ENCODE peak calls at places on chromosomes 11 and 22, in seven cellular contexts. One of them, this sample, is unnamed.

GRCh38 chr11:42407379-42407778 is 904.4 kb upstream of the API5 start:
- DNase-seq in neuronal stem cell: peak; percentile 92
- DNase-seq in IMR-90: no peak
- DNase-seq in uterus: no peak
- DNase-seq in hepatocyte: peak; percentile 58
- DNase-seq in pancreas: no peak
- DNase-seq in spleen: no peak
- DNase-seq in this sample: peak; percentile 40

GRCh38 chr11:29773656-29774264 is 243.1 kb downstream of the KCNA4 start:
- DNase-seq in uterus: peak; percentile 48
- DNase-seq in pancreas: no peak
- DNase-seq in spleen: no peak
- DNase-seq in IMR-90: no peak
- DNase-seq in hepatocyte: peak; percentile 29
- DNase-seq in neuronal stem cell: no peak
- DNase-seq in this sample: peak; percentile 93

GRCh38 chr22:23147632-23148387 is 2.5 kb downstream of the RAB36 start:
- DNase-seq in neuronal stem cell: no peak
- DNase-seq in pancreas: no peak
- DNase-seq in hepatocyte: peak; percentile 61
- DNase-seq in uterus: no peak
- DNase-seq in IMR-90: peak; percentile 90
- DNase-seq in spleen: no peak
- DNase-seq in this sample: peak; percentile 92

GRCh38 chr11:126307706-126308105 is 3.8 kb downstream of the DCPS start:
- DNase-seq in spleen: no peak
- DNase-seq in IMR-90: peak; percentile 58
- DNase-seq in uterus: no peak
- DNase-seq in hepatocyte: peak; percentile 63
- DNase-seq in neuronal stem cell: no peak
- DNase-seq in pancreas: peak; percentile 51
- DNase-seq in this sample: peak; percentile 76

GRCh38 chr11:126336646-126337045 is 18.8 kb upstream of the ST3GAL4 start:
- DNase-seq in hepatocyte: no peak
- DNase-seq in spleen: peak; percentile 79
- DNase-seq in IMR-90: no peak
- DNase-seq in uterus: no peak
- DNase-seq in neuronal stem cell: no peak
- DNase-seq in pancreas: peak; percentile 34
- DNase-seq in this sample: peak; percentile 64

GRCh38 chr11:94128171-94128745 is 383 bp upstream of the PANX1 start:
- DNase-seq in pancreas: peak; percentile 67
- DNase-seq in neuronal stem cell: no peak
- DNase-seq in IMR-90: no peak
- DNase-seq in hepatocyte: no peak
- DNase-seq in uterus: peak; percentile 58
- DNase-seq in spleen: peak; percentile 84
- DNase-seq in this sample: no peak

GRCh38 chr11:26976389-26976788 is 17.5 kb upstream of the FIBIN start:
- DNase-seq in spleen: no peak
- DNase-seq in hepatocyte: no peak
- DNase-seq in uterus: no peak
- DNase-seq in neuronal stem cell: no peak
- DNase-seq in IMR-90: peak; percentile 94
- DNase-seq in pancreas: no peak
- DNase-seq in this sample: no peak

GRCh38 chr11:30586251-30587144 is at the start of gene MPPED2:
- DNase-seq in uterus: peak; percentile 27
- DNase-seq in spleen: peak; percentile 83
- DNase-seq in hepatocyte: peak; percentile 65
- DNase-seq in IMR-90: no peak
- DNase-seq in neuronal stem cell: peak; percentile 79
- DNase-seq in pancreas: peak; percentile 81
- DNase-seq in this sample: peak; percentile 83

GRCh38 chr11:134797411-134798089 is 385.5 kb upstream of the B3GAT1 start:
- DNase-seq in uterus: no peak
- DNase-seq in IMR-90: no peak
- DNase-seq in spleen: no peak
- DNase-seq in hepatocyte: peak; percentile 23
- DNase-seq in pancreas: no peak
- DNase-seq in neuronal stem cell: no peak
- DNase-seq in this sample: no peak

GRCh38 chr11:88575876-88576275 is 238.3 kb upstream of the CTSC start:
- DNase-seq in IMR-90: no peak
- DNase-seq in pancreas: no peak
- DNase-seq in hepatocyte: no peak
- DNase-seq in neuronal stem cell: no peak
- DNase-seq in spleen: no peak
- DNase-seq in uterus: no peak
- DNase-seq in this sample: no peak

GRCh38 chr11:12110201-12110713 is at the start of gene MICAL2:
- DNase-seq in neuronal stem cell: peak; percentile 81
- DNase-seq in spleen: peak; percentile 95
- DNase-seq in hepatocyte: peak; percentile 97
- DNase-seq in uterus: peak; percentile 84
- DNase-seq in IMR-90: peak; percentile 85
- DNase-seq in pancreas: peak; percentile 94
- DNase-seq in this sample: peak; percentile 96
- H3K4me1 ChIP-seq in neuronal stem cell: peaks cover 9% of the 10 kb centered on the region
- H3K4me1 ChIP-seq in spleen: peaks cover 25% of the 10 kb centered on the region
- H3K4me1 ChIP-seq in hepatocyte: peaks cover 3% of the 10 kb centered on the region
- H3K4me1 ChIP-seq in uterus: no peaks in the 10 kb centered on the region
- H3K4me1 ChIP-seq in IMR-90: peaks cover 30% of the 10 kb centered on the region
- H3K4me1 ChIP-seq in pancreas: no peaks in the 10 kb centered on the region
- H3K4me1 ChIP-seq in this sample: peaks cover 23% of the 10 kb centered on the region

GRCh38 chr11:69165775-69166174 is 10.0 kb downstream of the SMIM38 start:
- DNase-seq in hepatocyte: no peak
- DNase-seq in uterus: no peak
- DNase-seq in pancreas: no peak
- DNase-seq in spleen: no peak
- DNase-seq in IMR-90: no peak
- DNase-seq in neuronal stem cell: no peak
- DNase-seq in this sample: no peak
- H3K27ac ChIP-seq in hepatocyte: no peak overlapping the region
- H3K27ac ChIP-seq in uterus: peak overlapping the region; percentile 65
- H3K27ac ChIP-seq in pancreas: no peak overlapping the region
- H3K27ac ChIP-seq in spleen: no peak overlapping the region
- H3K27ac ChIP-seq in IMR-90: no peak overlapping the region
- H3K27ac ChIP-seq in neuronal stem cell: no peak overlapping the region
- H3K27ac ChIP-seq in this sample: no peak overlapping the region

GRCh38 chr11:33444835-33445594 is 187.8 kb downstream of the HIPK3 start:
- DNase-seq in IMR-90: peak; percentile 10
- DNase-seq in spleen: no peak
- DNase-seq in neuronal stem cell: no peak
- DNase-seq in pancreas: no peak
- DNase-seq in uterus: no peak
- DNase-seq in hepatocyte: no peak
- DNase-seq in this sample: peak; percentile 9

GRCh38 chr11:33443684-33444083 is 186.5 kb downstream of the HIPK3 start:
- DNase-seq in uterus: no peak
- DNase-seq in hepatocyte: no peak
- DNase-seq in IMR-90: no peak
- DNase-seq in neuronal stem cell: no peak
- DNase-seq in pancreas: no peak
- DNase-seq in spleen: no peak
- DNase-seq in this sample: no peak

GRCh38 chr11:33449798-33450197 is 192.6 kb downstream of the HIPK3 start:
- DNase-seq in neuronal stem cell: no peak
- DNase-seq in uterus: no peak
- DNase-seq in pancreas: no peak
- DNase-seq in hepatocyte: peak; percentile 25
- DNase-seq in spleen: no peak
- DNase-seq in IMR-90: peak; percentile 76
- DNase-seq in this sample: no peak

GRCh38 chr11:33448461-33449130 is 191.4 kb downstream of the HIPK3 start:
- DNase-seq in uterus: no peak
- DNase-seq in pancreas: no peak
- DNase-seq in hepatocyte: no peak
- DNase-seq in spleen: no peak
- DNase-seq in IMR-90: peak; percentile 34
- DNase-seq in neuronal stem cell: no peak
- DNase-seq in this sample: no peak

DNA sequence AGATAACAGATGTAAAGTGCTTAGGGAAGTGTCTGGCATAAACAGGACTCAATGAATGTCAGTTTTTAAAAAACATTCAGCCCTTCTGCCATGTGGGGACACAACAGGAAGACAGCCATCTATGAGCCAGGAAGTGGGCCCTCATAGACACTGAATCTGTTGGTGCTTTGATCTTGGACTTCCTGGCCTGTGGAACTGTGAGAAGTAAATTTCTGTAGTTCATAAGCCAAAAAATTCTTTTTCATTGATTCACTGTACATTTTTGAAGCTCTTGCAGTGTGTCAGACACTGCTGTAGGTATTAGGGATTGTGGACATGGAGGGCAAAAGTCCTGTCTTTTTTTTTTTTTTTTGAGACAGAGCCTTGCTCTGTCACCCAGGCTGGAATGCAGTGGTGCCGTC is 188.6 kb downstream of the HIPK3 start:
- DNase-seq in pancreas: no peak
- DNase-seq in IMR-90: peak; percentile 70
- DNase-seq in spleen: no peak
- DNase-seq in neuronal stem cell: no peak
- DNase-seq in hepatocyte: no peak
- DNase-seq in uterus: no peak
- DNase-seq in this sample: peak; percentile 7
- H3K4me1 ChIP-seq in pancreas: no peaks in the 10 kb centered on the region
- H3K4me1 ChIP-seq in IMR-90: peaks cover 16% of the 10 kb centered on the region
- H3K4me1 ChIP-seq in spleen: no peaks in the 10 kb centered on the region
- H3K4me1 ChIP-seq in neuronal stem cell: no peaks in the 10 kb centered on the region
- H3K4me1 ChIP-seq in hepatocyte: no peaks in the 10 kb centered on the region
- H3K4me1 ChIP-seq in uterus: no peaks in the 10 kb centered on the region
- H3K4me1 ChIP-seq in this sample: no peaks in the 10 kb centered on the region

DNA sequence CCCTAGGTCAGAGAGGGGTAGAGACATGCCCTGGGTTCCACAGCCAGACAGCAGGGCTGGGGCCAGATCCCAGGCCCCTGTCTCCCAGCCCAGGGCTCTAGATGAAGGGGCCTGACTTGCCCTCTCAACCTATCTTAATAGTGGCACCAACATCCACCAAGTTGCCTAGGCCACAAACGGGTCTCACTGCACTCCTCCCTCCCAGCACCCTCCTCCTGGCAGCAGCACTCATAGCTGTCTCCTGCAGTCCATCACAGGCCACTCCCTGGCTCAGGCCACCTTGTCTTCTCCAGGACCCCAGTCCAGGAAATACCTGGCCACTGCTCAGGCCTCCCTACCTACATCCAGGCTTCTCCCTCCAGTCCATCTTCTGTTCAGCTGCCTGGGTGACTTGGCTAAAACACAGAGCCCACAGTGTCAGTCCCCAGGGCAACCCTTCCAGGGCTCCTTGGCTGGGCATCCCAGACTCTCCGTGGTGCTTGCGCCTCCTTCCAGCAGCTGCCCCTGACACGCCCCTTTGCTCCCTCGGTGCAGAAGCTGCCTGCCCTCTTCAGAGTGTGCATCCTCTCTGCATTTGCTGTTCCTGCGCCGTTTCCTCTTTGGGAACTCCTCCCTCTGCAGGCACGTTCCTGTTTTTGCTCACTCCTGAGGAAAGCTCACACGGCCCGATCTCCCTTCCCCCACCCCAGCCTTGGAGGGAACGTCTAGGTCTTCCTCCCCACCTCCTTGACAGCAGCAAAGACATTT is 40.5 kb downstream of the LRRC32 start:
- DNase-seq in pancreas: peak; percentile 53
- DNase-seq in IMR-90: peak; percentile 18
- DNase-seq in neuronal stem cell: no peak
- DNase-seq in uterus: peak; percentile 82
- DNase-seq in hepatocyte: peak; percentile 52
- DNase-seq in spleen: peak; percentile 88
- DNase-seq in this sample: peak; percentile 84
- H3K27ac ChIP-seq in pancreas: peak overlapping the region; percentile 36
- H3K27ac ChIP-seq in IMR-90: peak overlapping the region; percentile 33
- H3K27ac ChIP-seq in neuronal stem cell: no peak overlapping the region
- H3K27ac ChIP-seq in uterus: peak overlapping the region; percentile 94
- H3K27ac ChIP-seq in hepatocyte: peak overlapping the region; percentile 83
- H3K27ac ChIP-seq in spleen: peak overlapping the region; percentile 78
- H3K27ac ChIP-seq in this sample: no peak overlapping the region

DNA sequence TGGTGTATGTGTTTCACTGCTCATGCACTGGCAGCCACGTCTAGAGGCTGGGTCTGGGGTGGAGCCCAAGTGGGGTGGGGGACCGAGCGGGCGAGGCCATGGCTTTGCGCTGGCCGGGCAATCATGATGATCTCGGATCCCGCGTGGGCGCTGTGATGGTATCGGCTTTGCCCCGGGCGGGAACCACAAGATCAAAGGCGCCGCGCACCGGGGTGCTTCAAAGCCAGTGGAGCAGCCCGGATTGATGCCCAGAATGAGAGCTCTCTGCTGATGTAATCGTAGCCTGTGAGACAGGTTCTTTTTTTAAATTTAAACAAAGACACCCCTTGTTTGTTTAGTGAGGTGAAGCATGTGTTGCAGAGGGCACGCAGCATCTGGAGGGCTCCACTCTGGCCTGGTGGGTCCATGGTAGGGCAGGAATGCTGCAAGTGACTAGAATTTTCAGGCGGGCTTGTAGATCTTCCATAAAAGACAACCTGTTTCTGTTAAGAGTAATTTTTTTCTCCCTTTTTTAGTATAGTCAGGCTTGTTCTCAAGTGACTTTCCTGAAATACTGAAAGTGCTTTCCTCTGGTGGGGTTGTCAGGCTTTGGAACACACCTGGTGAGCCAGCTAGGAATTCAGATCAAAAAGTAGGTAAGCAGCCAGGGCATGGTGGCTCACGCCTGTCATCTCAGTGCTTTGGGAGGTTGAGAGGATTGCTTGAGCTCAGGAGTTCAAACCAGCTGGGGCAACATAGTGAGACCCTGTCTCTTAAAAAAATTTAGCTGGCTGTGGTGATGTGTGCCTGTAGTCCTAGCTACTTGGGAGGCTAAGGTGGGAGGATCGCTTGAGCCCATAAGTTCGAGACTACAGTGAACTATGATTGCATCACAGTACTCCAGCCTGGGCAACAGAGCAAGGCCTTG is 40.7 kb downstream of the ZNRF3 start:
- DNase-seq in IMR-90: no peak
- DNase-seq in uterus: peak; percentile 28
- DNase-seq in pancreas: peak; percentile 84
- DNase-seq in neuronal stem cell: no peak
- DNase-seq in spleen: no peak
- DNase-seq in hepatocyte: peak; percentile 48
- DNase-seq in this sample: no peak
- H3K4me1 ChIP-seq in IMR-90: no peaks in the 10 kb centered on the region
- H3K4me1 ChIP-seq in uterus: no peaks in the 10 kb centered on the region
- H3K4me1 ChIP-seq in pancreas: peaks cover 49% of the 10 kb centered on the region
- H3K4me1 ChIP-seq in neuronal stem cell: peaks cover 3% of the 10 kb centered on the region
- H3K4me1 ChIP-seq in spleen: peaks cover 7% of the 10 kb centered on the region
- H3K4me1 ChIP-seq in hepatocyte: peaks cover 32% of the 10 kb centered on the region
- H3K4me1 ChIP-seq in this sample: peaks cover 49% of the 10 kb centered on the region

DNA sequence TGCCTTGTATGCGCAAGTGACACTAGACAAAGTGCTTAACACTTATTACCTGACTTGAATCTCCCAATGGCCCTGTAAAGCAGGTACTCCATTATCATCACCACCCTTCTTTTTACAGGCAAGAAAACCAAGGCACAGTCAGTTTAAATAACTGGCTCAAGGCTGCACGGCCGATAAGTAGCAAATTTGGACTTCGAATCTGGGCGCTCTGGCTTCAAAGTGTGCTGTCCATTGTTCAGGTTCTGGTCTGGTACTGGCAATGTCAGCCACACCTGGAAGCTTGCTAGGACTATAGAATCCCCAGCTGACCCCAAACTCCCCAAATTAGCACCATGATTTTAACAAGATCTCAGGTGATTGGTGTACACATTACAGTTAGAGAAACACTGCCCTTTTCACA is 19.3 kb upstream of the EHF start:
- DNase-seq in IMR-90: no peak
- DNase-seq in hepatocyte: no peak
- DNase-seq in uterus: no peak
- DNase-seq in spleen: no peak
- DNase-seq in pancreas: no peak
- DNase-seq in neuronal stem cell: no peak
- DNase-seq in this sample: no peak
- H3K27ac ChIP-seq in IMR-90: peak overlapping the region; percentile 15
- H3K27ac ChIP-seq in hepatocyte: peak overlapping the region; percentile 93
- H3K27ac ChIP-seq in uterus: no peak overlapping the region
- H3K27ac ChIP-seq in spleen: no peak overlapping the region
- H3K27ac ChIP-seq in pancreas: peak overlapping the region; percentile 88
- H3K27ac ChIP-seq in neuronal stem cell: no peak overlapping the region
- H3K27ac ChIP-seq in this sample: no peak overlapping the region

This sample was measured in cardiac muscle cell.